ENCODE peak calls at places on chromosomes 4 and X, in eight cellular contexts. One of them, this sample, is unnamed.

GRCh38 chr4:41318839-41319530 is 62.3 kb downstream of the UCHL1 start:
- DNase-seq in AG04450: no peak
- DNase-seq in A549: peak
- DNase-seq in fibroblast of lung: no peak
- DNase-seq in neural progenitor cell: no peak
- DNase-seq in tibial nerve: no peak
- DNase-seq in GM12865: no peak
- DNase-seq in heart left ventricle: peak
- DNase-seq in this sample: no peak

GRCh38 chrX:39063037-39063436 is 261.8 kb downstream of the MID1IP1 start:
- DNase-seq in AG04450: no peak
- DNase-seq in A549: peak
- DNase-seq in fibroblast of lung: peak
- DNase-seq in neural progenitor cell: no peak
- DNase-seq in tibial nerve: no peak
- DNase-seq in GM12865: no peak
- DNase-seq in heart left ventricle: no peak
- DNase-seq in this sample: peak

GRCh38 chr4:90234916-90235547 is 107.8 kb downstream of the CCSER1 start:
- DNase-seq in AG04450: no peak
- DNase-seq in A549: no peak
- DNase-seq in fibroblast of lung: no peak
- DNase-seq in neural progenitor cell: no peak
- DNase-seq in tibial nerve: no peak
- DNase-seq in GM12865: no peak
- DNase-seq in heart left ventricle: peak
- DNase-seq in this sample: no peak

GRCh38 chrX:154477891-154478477 is 1.1 kb downstream of the LAGE3 start:
- DNase-seq in AG04450: no peak
- DNase-seq in A549: no peak
- DNase-seq in fibroblast of lung: no peak
- DNase-seq in neural progenitor cell: no peak
- DNase-seq in tibial nerve: no peak
- DNase-seq in GM12865: no peak
- DNase-seq in heart left ventricle: no peak
- DNase-seq in this sample: no peak

GRCh38 chr4:150867148-150867547 is 147.9 kb downstream of the LRBA start:
- DNase-seq in AG04450: peak
- DNase-seq in A549: peak
- DNase-seq in fibroblast of lung: peak
- DNase-seq in neural progenitor cell: peak
- DNase-seq in tibial nerve: no peak
- DNase-seq in GM12865: peak
- DNase-seq in heart left ventricle: no peak
- DNase-seq in this sample: no peak

GRCh38 chr4:5635826-5636196 is 72.5 kb downstream of the EVC2 start:
- DNase-seq in AG04450: peak
- DNase-seq in A549: peak
- DNase-seq in fibroblast of lung: peak
- DNase-seq in neural progenitor cell: no peak
- DNase-seq in tibial nerve: no peak
- DNase-seq in GM12865: no peak
- DNase-seq in heart left ventricle: no peak
- DNase-seq in this sample: no peak

GRCh38 chr4:52823478-52824092 is 38.5 kb upstream of the RASL11B start:
- DNase-seq in AG04450: no peak
- DNase-seq in A549: no peak
- DNase-seq in fibroblast of lung: peak
- DNase-seq in neural progenitor cell: no peak
- DNase-seq in tibial nerve: no peak
- DNase-seq in GM12865: peak
- DNase-seq in heart left ventricle: no peak
- DNase-seq in this sample: no peak

GRCh38 chr4:165439981-165440380 is 61.2 kb downstream of the CPE start:
- DNase-seq in AG04450: no peak
- DNase-seq in A549: no peak
- DNase-seq in fibroblast of lung: no peak
- DNase-seq in neural progenitor cell: no peak
- DNase-seq in tibial nerve: no peak
- DNase-seq in GM12865: no peak
- DNase-seq in heart left ventricle: no peak
- DNase-seq in this sample: no peak

GRCh38 chrX:154482786-154483185 is 3.6 kb downstream of the UBL4A start:
- DNase-seq in AG04450: no peak
- DNase-seq in A549: no peak
- DNase-seq in fibroblast of lung: no peak
- DNase-seq in neural progenitor cell: no peak
- DNase-seq in tibial nerve: no peak
- DNase-seq in GM12865: no peak
- DNase-seq in heart left ventricle: no peak
- DNase-seq in this sample: no peak

GRCh38 chr4:101953949-101954348 is 163.4 kb downstream of the BANK1 start:
- DNase-seq in AG04450: peak
- DNase-seq in A549: peak
- DNase-seq in fibroblast of lung: peak
- DNase-seq in neural progenitor cell: peak
- DNase-seq in tibial nerve: no peak
- DNase-seq in GM12865: no peak
- DNase-seq in heart left ventricle: no peak
- DNase-seq in this sample: no peak

GRCh38 chrX:119726900-119727555 is 31.4 kb upstream of the SOWAHD start:
- DNase-seq in AG04450: no peak
- DNase-seq in A549: no peak
- DNase-seq in fibroblast of lung: no peak
- DNase-seq in neural progenitor cell: no peak
- DNase-seq in tibial nerve: no peak
- DNase-seq in GM12865: peak
- DNase-seq in heart left ventricle: no peak
- DNase-seq in this sample: no peak

GRCh38 chr4:186348433-186348832 is 82.4 kb downstream of the F11 start:
- DNase-seq in AG04450: no peak
- DNase-seq in A549: no peak
- DNase-seq in fibroblast of lung: no peak
- DNase-seq in neural progenitor cell: peak
- DNase-seq in tibial nerve: no peak
- DNase-seq in GM12865: no peak
- DNase-seq in heart left ventricle: no peak
- DNase-seq in this sample: no peak

GRCh38 chr4:8349664-8350225 is 80.2 kb downstream of the HTRA3 start:
- DNase-seq in AG04450: no peak
- DNase-seq in A549: no peak
- DNase-seq in fibroblast of lung: no peak
- DNase-seq in neural progenitor cell: no peak
- DNase-seq in tibial nerve: no peak
- DNase-seq in GM12865: no peak
- DNase-seq in heart left ventricle: peak
- DNase-seq in this sample: no peak

GRCh38 chrX:69161786-69162349 is 3.4 kb downstream of the PJA1 start:
- DNase-seq in AG04450: no peak
- DNase-seq in A549: no peak
- DNase-seq in fibroblast of lung: no peak
- DNase-seq in neural progenitor cell: no peak
- DNase-seq in tibial nerve: no peak
- DNase-seq in GM12865: no peak
- DNase-seq in heart left ventricle: no peak
- DNase-seq in this sample: no peak

GRCh38 chr4:7183161-7183560 is 9.2 kb upstream of the SORCS2 start:
- DNase-seq in AG04450: no peak
- DNase-seq in A549: no peak
- DNase-seq in fibroblast of lung: no peak
- DNase-seq in neural progenitor cell: no peak
- DNase-seq in tibial nerve: no peak
- DNase-seq in GM12865: no peak
- DNase-seq in heart left ventricle: no peak
- DNase-seq in this sample: no peak

GRCh38 chr4:17168571-17168970 is 270.1 kb upstream of the LDB2 start:
- DNase-seq in AG04450: peak
- DNase-seq in A549: no peak
- DNase-seq in fibroblast of lung: peak
- DNase-seq in neural progenitor cell: no peak
- DNase-seq in tibial nerve: no peak
- DNase-seq in GM12865: peak
- DNase-seq in heart left ventricle: peak
- DNase-seq in this sample: no peak

DNA sequence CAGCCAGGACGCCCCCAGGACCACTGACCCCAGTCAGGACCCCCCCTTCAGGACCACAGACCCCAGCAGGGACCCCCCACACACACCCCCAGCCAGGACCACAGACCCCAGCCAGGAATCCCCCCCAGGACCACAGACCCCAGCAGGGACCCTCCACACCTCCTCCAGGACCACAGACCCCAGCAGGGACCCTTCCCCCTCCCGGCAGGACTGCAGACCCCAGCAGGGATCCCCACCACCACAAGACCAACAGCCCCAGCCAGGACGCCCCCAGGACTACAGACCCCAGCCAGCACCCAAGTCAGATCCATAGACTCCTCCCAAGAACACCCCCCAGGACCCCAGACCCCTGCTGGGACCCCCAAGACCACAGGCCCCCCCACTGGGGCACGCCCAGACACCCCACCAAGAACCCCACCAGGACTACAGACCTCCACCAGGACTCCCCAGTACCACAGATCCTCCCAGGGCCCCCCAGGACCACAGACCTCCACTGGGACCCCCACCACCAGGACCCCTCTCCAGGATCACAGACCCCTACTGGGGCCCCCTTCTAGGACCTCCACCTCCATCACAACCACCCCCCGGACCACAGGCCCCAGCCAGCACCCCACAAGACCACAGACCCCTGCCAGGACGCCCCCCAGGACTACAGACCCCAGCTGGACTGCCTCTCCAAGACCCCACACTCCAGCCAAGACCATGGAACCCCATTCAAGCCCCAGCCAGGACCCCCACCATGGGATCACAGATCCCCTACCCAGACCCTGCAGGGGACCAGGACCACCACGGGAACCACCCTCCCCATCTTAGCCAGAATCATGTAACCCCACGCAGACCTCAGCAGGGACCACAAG is 698 bp upstream of the DHRSX start:
- DNase-seq in AG04450: no peak
- DNase-seq in A549: no peak
- DNase-seq in fibroblast of lung: no peak
- DNase-seq in neural progenitor cell: no peak
- DNase-seq in tibial nerve: no peak
- DNase-seq in GM12865: no peak
- DNase-seq in heart left ventricle: no peak
- DNase-seq in this sample: no peak
- H3K4me3 ChIP-seq in AG04450: peak
- H3K4me3 ChIP-seq in A549: peak
- H3K4me3 ChIP-seq in fibroblast of lung: peak
- H3K4me3 ChIP-seq in neural progenitor cell: peak
- H3K4me3 ChIP-seq in tibial nerve: no peak
- H3K4me3 ChIP-seq in GM12865: peak
- H3K4me3 ChIP-seq in heart left ventricle: peak
- H3K4me3 ChIP-seq in this sample: no peak

GRCh38 chr4:112896326-112896892 is 153.0 kb upstream of the ANK2 start:
- DNase-seq in AG04450: no peak
- DNase-seq in A549: no peak
- DNase-seq in fibroblast of lung: no peak
- DNase-seq in neural progenitor cell: peak
- DNase-seq in tibial nerve: no peak
- DNase-seq in GM12865: no peak
- DNase-seq in heart left ventricle: no peak
- DNase-seq in this sample: no peak
- H3K4me3 ChIP-seq in AG04450: no peak
- H3K4me3 ChIP-seq in A549: no peak
- H3K4me3 ChIP-seq in fibroblast of lung: no peak
- H3K4me3 ChIP-seq in neural progenitor cell: peak
- H3K4me3 ChIP-seq in tibial nerve: no peak
- H3K4me3 ChIP-seq in GM12865: no peak
- H3K4me3 ChIP-seq in heart left ventricle: no peak
- H3K4me3 ChIP-seq in this sample: no peak

DNA sequence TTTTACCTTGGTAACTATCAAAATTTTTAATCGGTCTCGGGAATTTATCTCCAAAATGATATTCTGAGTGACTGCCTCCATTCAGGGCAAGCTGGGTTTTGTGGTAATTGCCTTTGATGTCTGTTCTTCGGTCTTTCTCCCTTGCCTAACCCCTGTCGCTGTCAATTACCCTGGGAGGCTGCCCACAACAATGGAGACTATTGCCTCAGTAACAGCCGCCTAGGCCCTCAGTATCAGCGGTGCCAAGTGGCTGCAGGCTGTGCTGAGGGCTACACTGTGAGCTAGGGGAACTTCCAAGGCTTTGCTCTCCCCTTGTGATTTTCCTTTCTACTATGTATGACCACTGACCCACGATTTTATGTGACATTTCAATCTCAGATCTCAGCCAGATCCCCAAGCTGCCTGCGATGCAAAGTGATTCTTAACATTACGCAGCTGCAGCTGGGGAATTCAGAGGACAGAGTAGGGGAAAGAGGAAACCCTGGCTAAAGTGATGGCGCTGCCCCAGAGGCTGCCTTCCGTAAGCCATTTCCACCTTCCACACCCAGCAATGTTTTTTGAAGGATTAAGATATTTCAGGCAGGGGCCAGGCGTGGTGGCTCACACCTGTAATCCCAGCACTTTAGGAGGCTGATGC is 36.2 kb upstream of the REST start:
- DNase-seq in AG04450: no peak
- DNase-seq in A549: no peak
- DNase-seq in fibroblast of lung: peak
- DNase-seq in neural progenitor cell: peak
- DNase-seq in tibial nerve: no peak
- DNase-seq in GM12865: no peak
- DNase-seq in heart left ventricle: no peak
- DNase-seq in this sample: no peak
- H3K4me3 ChIP-seq in AG04450: peak
- H3K4me3 ChIP-seq in A549: no peak
- H3K4me3 ChIP-seq in fibroblast of lung: peak
- H3K4me3 ChIP-seq in neural progenitor cell: peak
- H3K4me3 ChIP-seq in tibial nerve: no peak
- H3K4me3 ChIP-seq in GM12865: no peak
- H3K4me3 ChIP-seq in heart left ventricle: no peak
- H3K4me3 ChIP-seq in this sample: no peak

DNA sequence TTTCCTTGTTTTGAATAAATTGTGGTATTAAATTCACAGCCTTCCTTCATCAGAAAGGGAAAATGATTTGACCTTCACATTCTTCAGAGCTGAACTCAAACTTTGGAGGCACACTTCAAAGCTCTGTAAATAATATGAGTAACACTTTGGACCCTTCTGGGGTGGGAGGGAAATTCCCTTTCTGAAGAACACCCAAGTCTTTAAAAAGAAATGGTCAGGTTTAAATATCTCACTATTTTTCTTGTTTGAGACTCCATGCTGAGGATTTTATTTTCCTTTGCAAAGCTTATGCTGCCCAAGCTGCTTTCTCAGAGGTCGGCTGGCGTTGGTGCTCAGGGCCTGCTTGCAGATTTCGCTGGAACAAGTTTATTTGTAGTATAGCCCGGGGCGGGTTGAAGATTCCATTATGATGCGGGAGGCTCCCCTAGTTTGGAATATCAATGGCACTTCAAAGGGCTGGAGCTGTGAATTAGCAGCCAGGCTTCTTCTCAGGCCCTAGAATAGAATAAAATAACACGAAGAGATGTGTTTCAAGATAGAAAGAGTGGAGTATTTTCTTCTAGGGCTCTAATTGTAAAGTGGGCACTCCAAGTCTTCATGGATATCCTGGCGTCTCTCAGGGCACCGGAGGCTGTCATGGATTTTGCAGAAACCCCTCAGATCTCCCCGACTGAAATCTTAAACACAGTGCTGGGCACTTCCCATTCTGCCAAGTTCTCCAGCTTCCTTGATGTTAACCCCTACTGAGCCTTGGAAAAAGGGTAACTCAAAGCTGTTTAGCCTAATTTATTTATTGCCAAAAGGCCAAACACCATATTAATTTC is 315.6 kb downstream of the GPAT3 start:
- DNase-seq in AG04450: no peak
- DNase-seq in A549: peak
- DNase-seq in fibroblast of lung: no peak
- DNase-seq in neural progenitor cell: no peak
- DNase-seq in tibial nerve: no peak
- DNase-seq in GM12865: no peak
- DNase-seq in heart left ventricle: no peak
- DNase-seq in this sample: no peak
- H3K4me3 ChIP-seq in AG04450: no peak
- H3K4me3 ChIP-seq in A549: no peak
- H3K4me3 ChIP-seq in fibroblast of lung: no peak
- H3K4me3 ChIP-seq in neural progenitor cell: no peak
- H3K4me3 ChIP-seq in tibial nerve: no peak
- H3K4me3 ChIP-seq in GM12865: no peak
- H3K4me3 ChIP-seq in heart left ventricle: no peak
- H3K4me3 ChIP-seq in this sample: no peak